ENCODE peak calls at places on chromosomes 1 and 21, in six cellular contexts. U is H1, C is K562, H is PC-3, L is MM.1S, P is GM12878. O is an unnamed sample.

GRCh38 chr1:16241116-16241763 is 4.3 kb upstream of the CPLANE2 start:
- DNase-seq in C (no peak), U (no peak), H (no peak), P (no peak), L (no peak), O (no peak)

GRCh38 chr1:232340448-232340847 is 289.5 kb downstream of the SIPA1L2 start:
- DNase-seq in U (no peak), H (peak), P (no peak), C (no peak), L (no peak), O (no peak)

GRCh38 chr1:32716312-32717126 is 13.9 kb upstream of the SYNC start:
- DNase-seq in P (no peak), U (peak), H (peak), L (peak), C (peak), O (no peak)

GRCh38 chr1:55304306-55304705 is 89.1 kb upstream of the USP24 start:
- DNase-seq in C (no peak), U (no peak), H (no peak), L (no peak), P (no peak), O (no peak)

GRCh38 chr1:166948856-166949350 is 26.4 kb downstream of the ILDR2 start:
- DNase-seq in H (no peak), U (no peak), P (no peak), L (no peak), C (no peak), O (no peak)

GRCh38 chr1:117527566-117528102 is 78.2 kb upstream of the TENT5C start:
- DNase-seq in L (no peak), H (no peak), P (no peak), C (no peak), U (no peak), O (peak)

GRCh38 chr1:46394108-46394871 is at the start of gene FAAH:
- DNase-seq in C (no peak), H (no peak), U (no peak), L (peak), P (no peak), O (peak)

GRCh38 chr21:34802180-34802899 is 133.5 kb downstream of the CLIC6 start:
- DNase-seq in H (no peak), C (no peak), L (peak), U (no peak), P (no peak), O (no peak)

GRCh38 chr1:31931241-31932225 is 6.6 kb downstream of the PTP4A2 start:
- DNase-seq in U (no peak), P (no peak), L (no peak), H (peak), C (no peak), O (peak)

GRCh38 chr1:143720087-143721023 is 251.4 kb downstream of the FAM72C start:
- DNase-seq in C (peak), P (no peak), H (no peak), U (no peak), L (peak), O (no peak)

GRCh38 chr1:6105218-6105679 is 59.6 kb downstream of the KCNAB2 start:
- DNase-seq in P (no peak), L (peak), H (peak), C (no peak), U (no peak), O (no peak)

GRCh38 chr1:189152685-189153084 is 1325.0 kb downstream of the BRINP3 start:
- DNase-seq in U (no peak), L (no peak), H (no peak), P (no peak), C (no peak), O (no peak)

GRCh38 chr1:189151361-189151760 is 1326.3 kb downstream of the BRINP3 start:
- DNase-seq in U (no peak), H (no peak), P (no peak), C (no peak), L (peak), O (no peak)

GRCh38 chr1:189150624-189151023 is 1327.0 kb downstream of the BRINP3 start:
- DNase-seq in L (no peak), H (no peak), P (no peak), C (no peak), U (no peak), O (no peak)

GRCh38 chr1:189149547-189150375 is 1327.9 kb downstream of the BRINP3 start:
- DNase-seq in P (no peak), H (no peak), L (no peak), U (peak), C (peak), O (no peak)
- H3K4me2 ChIP-seq in P (no peak), H (no peak), L (no peak), U (no peak), C (peak), O (no peak)

GRCh38 chr1:220119043-220119512 is 25.1 kb downstream of the IARS2 start:
- DNase-seq in L (no peak), H (no peak), P (no peak), U (no peak), C (peak), O (peak)

GRCh38 chr1:220124542-220124941 is 30.6 kb downstream of the IARS2 start:
- DNase-seq in H (no peak), C (no peak), U (no peak), P (no peak), L (no peak), O (peak)

GRCh38 chr1:220127076-220127475 is 33.1 kb downstream of the IARS2 start:
- DNase-seq in U (no peak), L (no peak), H (no peak), P (no peak), C (no peak), O (no peak)

GRCh38 chr1:220121791-220122530 is 28.0 kb downstream of the IARS2 start:
- DNase-seq in H (no peak), P (no peak), C (no peak), U (no peak), L (no peak), O (no peak)

GRCh38 chr1:220123889-220124288 is 30.0 kb downstream of the IARS2 start:
- DNase-seq in U (no peak), C (peak), L (peak), H (peak), P (no peak), O (no peak)
- H3K4me2 ChIP-seq in U (no peak), C (no peak), L (no peak), H (no peak), P (no peak), O (no peak)

GRCh38 chr1:234551032-234551378 is 59.0 kb downstream of the IRF2BP2 start:
- DNase-seq in C (no peak), P (no peak), L (no peak), H (no peak), U (no peak), O (no peak)

GRCh38 chr1:234555390-234556112 is 54.4 kb downstream of the IRF2BP2 start:
- DNase-seq in L (no peak), H (peak), P (no peak), C (no peak), U (no peak), O (no peak)

GRCh38 chr1:234554157-234554477 is 55.9 kb downstream of the IRF2BP2 start:
- DNase-seq in U (no peak), P (no peak), C (no peak), L (no peak), H (no peak), O (no peak)

GRCh38 chr1:234554478-234555311 is 55.3 kb downstream of the IRF2BP2 start:
- DNase-seq in C (peak), P (no peak), U (no peak), L (no peak), H (no peak), O (peak)

DNA sequence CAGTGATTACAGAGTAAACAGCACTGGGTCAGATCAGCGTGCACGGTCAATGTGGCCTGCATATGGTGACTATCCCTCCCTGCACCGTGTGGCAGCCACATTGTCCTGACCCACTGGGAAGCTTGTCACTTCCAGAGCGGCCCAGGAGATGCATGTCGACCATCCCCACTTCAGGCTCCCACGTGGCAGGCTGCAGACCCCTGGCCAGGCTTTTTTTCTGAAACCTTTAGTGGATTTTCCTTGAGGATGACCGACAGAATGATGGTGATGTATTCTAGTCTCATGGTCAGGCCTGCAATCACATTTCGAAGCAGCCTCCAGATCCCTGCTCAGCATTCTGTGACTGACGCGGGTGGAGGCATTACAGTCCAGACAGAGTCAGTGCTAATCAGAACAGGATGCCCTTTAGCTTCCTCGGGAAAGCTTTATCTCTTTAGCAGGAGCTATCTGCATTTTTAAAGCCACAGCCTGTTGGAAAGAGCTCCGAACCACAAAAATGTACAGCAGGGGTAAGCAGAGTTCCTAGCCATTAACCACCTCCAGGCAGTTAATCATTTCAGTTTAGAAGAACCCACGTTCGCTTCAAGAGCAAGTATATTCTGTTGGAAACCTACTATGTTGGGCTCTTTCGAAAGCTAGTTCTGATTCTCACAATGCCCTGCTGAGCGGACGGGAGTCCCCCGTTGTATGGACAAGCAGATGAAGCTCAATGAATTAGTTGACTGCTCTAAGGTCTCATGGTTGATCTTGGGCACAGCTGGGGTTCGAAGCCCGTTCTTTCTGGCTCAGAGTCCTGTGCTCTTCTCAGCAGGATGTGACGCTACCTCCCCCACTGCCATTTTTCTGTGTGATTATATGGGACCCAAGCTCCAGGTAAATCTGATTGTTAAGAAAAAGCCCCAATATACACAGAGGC is 56.5 kb downstream of the IRF2BP2 start:
- DNase-seq in U (no peak), C (no peak), L (no peak), H (no peak), P (no peak), O (peak)
- H3K4me2 ChIP-seq in U (no peak), C (peak), L (no peak), H (no peak), P (no peak), O (peak)

GRCh38 chr1:206676499-206676898 is 8.2 kb upstream of the MAPKAPK2 start:
- DNase-seq in L (peak), H (no peak), C (no peak), P (no peak), U (no peak), O (no peak)
- H3K4me2 ChIP-seq in L (peak), H (no peak), C (no peak), P (no peak), U (no peak), O (no peak)

DNA sequence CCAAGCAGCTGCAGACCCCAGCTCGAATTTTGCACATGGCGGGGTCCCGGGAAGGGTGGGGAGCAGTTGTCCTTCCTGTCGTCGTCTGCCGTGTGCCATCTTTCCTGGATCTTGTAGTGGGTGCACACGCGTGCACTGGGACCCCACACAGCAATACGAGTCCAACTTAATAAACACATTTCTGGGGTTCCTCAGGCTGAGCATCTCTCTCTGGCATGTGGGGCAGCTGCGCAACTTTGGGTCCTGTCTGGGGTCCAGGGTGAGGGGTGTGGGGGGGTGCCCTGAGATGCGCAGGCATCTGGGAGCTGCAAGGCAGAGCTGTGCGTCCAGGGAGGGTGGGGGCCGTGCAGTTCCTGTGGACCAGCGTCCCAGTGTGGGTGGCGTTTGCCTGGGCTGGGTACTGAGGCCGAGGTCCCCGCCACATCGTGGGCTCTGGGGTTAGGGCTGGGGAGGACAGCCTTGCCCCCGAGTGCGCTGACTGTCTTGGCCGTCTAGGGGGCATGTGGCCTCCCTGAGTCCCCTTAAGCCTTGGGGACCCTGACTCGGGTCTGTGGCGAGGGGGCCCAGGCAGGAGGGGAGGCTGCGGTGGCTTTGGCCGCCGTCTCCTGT is 652 bp upstream of the PLEKHN1 start:
- DNase-seq in P (no peak), L (no peak), H (no peak), U (no peak), C (no peak), O (no peak)
- H3K4me2 ChIP-seq in P (no peak), L (peak), H (peak), U (peak), C (no peak), O (no peak)

DNA sequence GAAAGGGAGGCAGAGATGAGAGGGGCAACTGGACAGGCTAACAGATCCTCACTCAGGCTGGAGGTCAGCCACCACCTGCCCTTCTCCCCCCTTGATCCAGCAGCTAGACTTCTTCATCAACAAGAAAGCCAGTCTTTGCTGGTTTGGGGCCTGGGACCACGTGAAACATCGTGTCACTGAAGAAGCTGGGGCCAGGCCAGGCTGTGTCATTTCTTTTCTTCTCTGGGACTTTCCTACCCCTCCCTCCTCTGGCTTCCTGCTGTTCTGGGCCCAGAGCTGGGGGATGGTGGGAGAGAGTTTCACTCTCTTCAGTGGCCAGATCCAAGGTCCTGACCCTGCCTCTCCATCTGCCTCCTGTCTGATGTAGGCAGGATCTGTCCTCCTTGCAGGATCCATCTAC is 18.1 kb upstream of the SLC26A9 start:
- DNase-seq in U (no peak), P (no peak), H (no peak), C (no peak), L (peak), O (no peak)
- H3K4me2 ChIP-seq in U (no peak), P (no peak), H (no peak), C (no peak), L (no peak), O (no peak)

DNA sequence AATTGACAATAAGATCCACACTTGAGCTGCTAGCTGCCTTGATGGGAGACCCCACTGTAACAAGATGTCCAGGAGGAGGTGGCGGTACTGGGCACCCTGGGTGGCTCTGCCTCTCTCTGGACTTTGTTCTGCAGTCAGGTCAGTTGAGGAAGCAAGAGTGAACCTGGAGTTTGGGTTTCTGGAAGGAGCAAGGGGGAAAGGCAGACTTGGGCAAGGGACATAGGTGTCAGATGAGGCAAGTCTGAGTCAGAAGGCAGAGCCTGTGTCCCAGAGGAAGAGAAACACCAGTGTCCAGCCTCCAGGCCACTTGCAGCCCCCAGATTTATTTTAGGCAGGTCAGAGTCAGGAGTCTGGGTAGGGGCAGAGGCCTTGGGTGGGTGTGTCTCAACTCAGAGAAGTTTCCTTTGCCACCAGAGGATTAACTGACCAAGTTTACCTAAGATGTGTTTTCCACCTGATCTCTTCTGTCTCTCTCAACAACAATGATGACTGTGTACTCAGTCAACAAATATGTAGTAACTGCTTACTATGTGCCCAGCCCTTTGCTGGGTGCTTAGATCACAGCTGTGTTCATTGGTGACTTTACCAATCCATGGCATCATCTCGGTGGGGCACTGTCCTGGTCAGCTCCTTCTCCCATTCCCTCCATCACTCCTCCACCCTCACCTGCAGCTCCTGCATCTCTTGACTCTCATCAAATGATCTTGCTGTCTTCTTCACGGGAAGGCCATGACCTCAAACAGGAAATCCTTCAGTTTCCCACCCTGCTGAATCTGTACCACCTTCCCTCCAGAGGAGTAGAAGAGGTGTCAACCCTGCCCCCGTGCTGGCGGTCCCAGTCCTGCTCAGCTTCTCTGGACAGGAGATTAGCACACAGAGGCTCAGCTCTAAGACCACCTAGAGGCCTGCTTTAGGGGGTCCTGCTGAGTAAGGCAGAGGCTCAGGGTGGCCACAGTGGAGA is 36.6 kb downstream of the ELF3 start:
- DNase-seq in L (no peak), P (no peak), U (no peak), C (no peak), H (peak), O (no peak)
- H3K4me2 ChIP-seq in L (no peak), P (no peak), U (no peak), C (no peak), H (peak), O (no peak)

DNA sequence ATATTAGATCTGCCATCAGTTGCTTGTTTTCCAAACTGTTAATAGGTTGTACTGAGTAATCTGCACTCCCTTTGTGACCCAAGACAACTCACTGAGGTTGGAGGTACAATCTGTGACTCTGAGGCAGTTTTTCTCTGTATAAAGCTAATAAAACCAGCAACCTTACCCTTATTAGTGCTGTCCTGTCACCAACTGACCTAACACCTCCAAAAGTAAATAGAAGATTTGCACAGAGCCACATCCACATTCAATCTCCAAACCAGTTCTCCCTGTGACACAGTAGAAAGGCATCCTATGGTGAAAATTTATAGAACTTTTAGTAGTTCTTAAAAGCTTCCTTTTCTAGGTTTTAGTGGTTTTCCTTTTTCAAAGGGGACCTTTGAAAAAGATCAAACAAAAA is 140.4 kb upstream of the ADGRL2 start:
- DNase-seq in H (peak), U (no peak), C (no peak), P (no peak), L (no peak), O (peak)
- H3K4me2 ChIP-seq in H (peak), U (no peak), C (no peak), P (no peak), L (no peak), O (no peak)

O was measured in fibroblast of lung.